ENCODE peak calls at places on chromosomes 5 and 9, in five cellular contexts. U is tibial nerve, R is neuronal stem cell, B is ovary, W is MG63. H is an unnamed sample. For H3K27me3, the result is how much of the 10 kb centered on the place peaks cover.

GRCh38 chr5:31382051-31382878 is 149.6 kb downstream of the DROSHA start:
- DNase-seq in U (no peak), R (peak), B (no peak), W (no peak), H (no peak)

GRCh38 chr9:20623748-20624124 is 1.4 kb upstream of the MLLT3 start:
- DNase-seq in U (no peak), R (peak), B (no peak), W (no peak), H (no peak)

GRCh38 chr9:72006481-72006880 is 53.9 kb downstream of the C9orf57 start:
- DNase-seq in U (no peak), R (no peak), B (no peak), W (peak), H (no peak)

GRCh38 chr5:112870976-112871375 is 9.9 kb downstream of the SRP19 start:
- DNase-seq in U (no peak), R (no peak), B (no peak), W (no peak), H (no peak)

GRCh38 chr9:131282688-131283422 is 6.5 kb upstream of the FAM78A start:
- DNase-seq in U (no peak), R (peak), B (no peak), W (peak), H (peak)

GRCh38 chr5:164364237-164364636 is 858.8 kb downstream of the MAT2B start:
- DNase-seq in U (no peak), R (no peak), B (no peak), W (no peak), H (no peak)

GRCh38 chr9:83714316-83714715 is 6.6 kb upstream of the UBQLN1 start:
- DNase-seq in U (no peak), R (no peak), B (no peak), W (no peak), H (peak)

GRCh38 chr9:79255681-79256080 is 316.1 kb upstream of the TLE4 start:
- DNase-seq in U (no peak), R (no peak), B (no peak), W (no peak), H (no peak)

GRCh38 chr5:67880358-67880810 is 335.2 kb upstream of the PIK3R1 start:
- DNase-seq in U (no peak), R (no peak), B (no peak), W (no peak), H (no peak)

GRCh38 chr5:53260446-53260845 is 150.9 kb upstream of the MOCS2 start:
- DNase-seq in U (no peak), R (no peak), B (no peak), W (no peak), H (no peak)

GRCh38 chr9:129773262-129774048 is 20.6 kb upstream of the PTGES start:
- DNase-seq in U (peak), R (no peak), B (no peak), W (peak), H (peak)

GRCh38 chr5:176792584-176793342 is 17.6 kb upstream of the UNC5A start:
- DNase-seq in U (no peak), R (no peak), B (no peak), W (no peak), H (no peak)

GRCh38 chr5:97094579-97095317 is 47.7 kb downstream of the LIX1 start:
- DNase-seq in U (no peak), R (no peak), B (no peak), W (no peak), H (no peak)

GRCh38 chr9:12648921-12649320 is 44.3 kb upstream of the TYRP1 start:
- DNase-seq in U (no peak), R (no peak), B (no peak), W (no peak), H (no peak)

GRCh38 chr5:169280286-169280685 is 20.7 kb downstream of the SLIT3 start:
- DNase-seq in U (no peak), R (no peak), B (no peak), W (no peak), H (peak)

GRCh38 chr9:86636614-86637013 is 282.4 kb upstream of the TUT7 start:
- DNase-seq in U (no peak), R (no peak), B (no peak), W (no peak), H (no peak)

GRCh38 chr5:17400724-17401508 is 97.1 kb upstream of the TAF11L2 start:
- DNase-seq in U (no peak), R (no peak), B (no peak), W (no peak), H (no peak)

GRCh38 chr5:57302164-57302563 is 128.3 kb downstream of the GPBP1 start:
- DNase-seq in U (no peak), R (no peak), B (no peak), W (peak), H (peak)

GRCh38 chr5:134554319-134555222 is 29.1 kb downstream of the JADE2 start:
- DNase-seq in U (peak), R (no peak), B (peak), W (peak), H (peak)

GRCh38 chr5:147784596-147784995 is 2.1 kb upstream of the JAKMIP2 start:
- DNase-seq in U (no peak), R (no peak), B (no peak), W (no peak), H (no peak)

GRCh38 chr5:78008356-78008967 is 232.3 kb upstream of the TBCA start:
- DNase-seq in U (no peak), R (no peak), B (no peak), W (no peak), H (peak)

GRCh38 chr5:151451626-151452520 is 4.5 kb downstream of the SLC36A1 start:
- DNase-seq in U (no peak), R (no peak), B (no peak), W (peak), H (peak)

GRCh38 chr5:82406200-82406773 is 128.1 kb upstream of the RPS23 start:
- DNase-seq in U (no peak), R (no peak), B (peak), W (no peak), H (peak)

GRCh38 chr5:142783601-142784291 is 13.6 kb downstream of the ARHGAP26 start:
- DNase-seq in U (no peak), R (no peak), B (peak), W (no peak), H (peak)

GRCh38 chr9:5633243-5633642 is 4.3 kb downstream of the RIC1 start:
- DNase-seq in U (no peak), R (no peak), B (no peak), W (no peak), H (peak)

GRCh38 chr5:74465724-74466123 is 174.8 kb downstream of the ENC1 start:
- DNase-seq in U (no peak), R (no peak), B (no peak), W (no peak), H (no peak)

GRCh38 chr5:94304146-94304545 is 314.3 kb downstream of the KIAA0825 start:
- DNase-seq in U (no peak), R (no peak), B (no peak), W (no peak), H (no peak)

GRCh38 chr9:108727580-108728056 is 128.2 kb downstream of the ACTL7B start:
- DNase-seq in U (no peak), R (no peak), B (no peak), W (peak), H (no peak)

GRCh38 chr5:56152437-56152836 is 80.7 kb downstream of the ANKRD55 start:
- DNase-seq in U (no peak), R (no peak), B (no peak), W (no peak), H (no peak)

GRCh38 chr5:81895312-81895711 is 76.5 kb upstream of the ATG10 start:
- DNase-seq in U (no peak), R (no peak), B (no peak), W (no peak), H (no peak)

GRCh38 chr9:21998026-21998425 is 3.4 kb downstream of the CDKN2B-AS1 start:
- DNase-seq in U (no peak), R (no peak), B (no peak), W (no peak), H (no peak)

GRCh38 chr9:22005700-22006605 is 3.2 kb downstream of the CDKN2B start:
- DNase-seq in U (no peak), R (no peak), B (no peak), W (no peak), H (peak)

GRCh38 chr9:21997480-21997879 is 2.9 kb downstream of the CDKN2B-AS1 start:
- DNase-seq in U (no peak), R (no peak), B (no peak), W (no peak), H (no peak)

GRCh38 chr9:22005083-22005699 is 3.9 kb downstream of the CDKN2B start:
- DNase-seq in U (no peak), R (no peak), B (no peak), W (no peak), H (peak)

GRCh38 chr9:22002038-22002437 is 7.1 kb downstream of the CDKN2B start:
- DNase-seq in U (no peak), R (no peak), B (no peak), W (no peak), H (no peak)
- H3K4me3 ChIP-seq in U (no peak), R (no peak), B (no peak), W (no peak), H (no peak)

DNA sequence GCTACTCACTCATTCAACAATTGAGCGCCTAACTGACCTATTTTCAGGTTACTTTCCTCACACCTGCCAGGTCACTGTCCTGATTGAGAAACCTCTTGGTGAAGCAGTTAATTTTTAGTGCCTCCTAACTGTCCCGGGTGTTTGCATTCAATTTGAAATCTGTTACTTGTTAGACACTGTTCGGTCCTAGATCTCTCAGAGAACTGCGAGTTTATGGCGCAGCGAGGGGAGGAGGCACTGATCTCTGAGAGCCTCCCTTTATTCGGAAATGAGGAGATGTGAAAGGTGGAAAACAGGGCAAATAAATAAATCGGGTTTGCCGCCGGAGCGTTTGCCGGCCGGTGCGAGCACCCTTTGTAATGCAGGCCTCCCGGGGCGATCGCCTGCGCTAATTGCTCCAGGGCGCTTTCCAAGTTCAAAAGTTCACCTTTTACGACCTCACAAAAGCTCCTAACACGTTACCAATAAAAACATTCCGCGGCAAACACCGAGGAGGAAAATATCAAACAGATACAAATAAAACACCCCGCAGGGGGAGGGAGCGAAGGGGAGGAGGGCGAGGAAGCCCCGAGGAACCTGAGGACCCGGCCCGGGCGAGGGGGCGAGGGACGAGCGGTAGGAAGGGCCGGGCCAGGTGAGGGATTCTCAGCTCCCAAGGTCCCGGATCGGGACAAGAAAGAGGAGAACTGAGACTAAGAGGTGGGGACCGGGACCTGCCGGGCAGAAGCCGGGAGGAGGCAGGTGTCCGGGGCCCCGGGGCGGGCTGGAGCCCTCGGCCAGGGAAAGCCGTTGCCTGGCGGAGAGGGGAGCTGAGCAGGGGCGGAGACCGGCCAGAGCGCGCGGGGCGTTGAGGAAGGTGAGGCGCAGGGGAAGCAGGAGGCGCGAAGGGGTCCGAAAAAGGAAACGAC is 1.4 kb downstream of the NR6A1 start:
- DNase-seq in U (no peak), R (no peak), B (no peak), W (peak), H (no peak)
- H3K27me3 ChIP-seq in U (under half), R (under half), B (under half), W (under half), H (under half)

DNA sequence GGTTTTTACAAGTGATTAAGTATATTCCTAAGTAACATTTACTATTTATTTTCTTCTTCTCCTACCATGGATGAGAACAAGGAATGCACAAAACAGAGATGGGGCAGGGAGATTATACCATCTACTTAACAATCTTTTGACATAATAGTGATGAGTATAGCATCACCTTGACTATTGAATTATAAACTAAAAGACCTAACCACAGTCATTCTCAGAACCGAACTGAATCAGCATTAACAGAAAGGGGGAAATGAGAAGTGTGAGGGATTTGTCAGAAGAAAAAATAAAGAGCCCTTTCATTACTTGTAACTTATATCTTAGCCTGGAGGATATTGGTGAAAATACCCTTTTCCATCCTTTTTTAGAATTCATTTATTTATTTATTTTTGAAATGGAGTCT is 21.9 kb downstream of the OR2Y1 start:
- DNase-seq in U (no peak), R (no peak), B (no peak), W (no peak), H (no peak)
- H3K4me3 ChIP-seq in U (no peak), R (no peak), B (no peak), W (no peak), H (no peak)

GRCh38 chr9:138120072-138120471 is 242.5 kb downstream of the CACNA1B start:
- DNase-seq in U (no peak), R (no peak), B (no peak), W (no peak), H (no peak)
- H3K27me3 ChIP-seq in U (under half), R (under half), B (under half), W (under half), H (under half)

GRCh38 chr9:27109621-27110020 is 596 bp downstream of the TEK start:
- DNase-seq in U (no peak), R (no peak), B (no peak), W (no peak), H (no peak)

GRCh38 chr9:27108981-27109541 is at the start of gene TEK:
- DNase-seq in U (no peak), R (peak), B (no peak), W (no peak), H (peak)

GRCh38 chr9:27107241-27107640 is 1.8 kb upstream of the TEK start:
- DNase-seq in U (no peak), R (no peak), B (no peak), W (no peak), H (no peak)

GRCh38 chr9:27112235-27112634 is 3.2 kb downstream of the TEK start:
- DNase-seq in U (no peak), R (no peak), B (no peak), W (no peak), H (no peak)

DNA sequence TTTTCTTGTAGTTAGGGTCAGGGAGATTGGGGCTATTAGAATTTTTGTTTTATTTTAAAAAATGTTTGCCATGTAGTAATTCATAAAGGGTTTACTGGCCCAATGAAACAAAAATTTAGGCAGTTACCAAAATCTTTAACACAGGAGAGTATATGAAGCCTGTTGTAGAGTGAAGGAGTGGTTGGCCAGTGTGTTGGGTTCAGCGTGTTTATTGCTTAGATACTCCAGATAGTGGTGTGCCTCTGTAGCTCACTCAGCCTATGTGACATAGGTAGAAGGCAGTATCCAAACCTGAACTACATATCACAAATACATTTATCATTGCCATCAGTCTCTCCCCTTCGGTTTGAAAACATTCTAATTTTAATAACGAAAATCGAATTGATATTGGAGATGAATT is 1.2 kb downstream of the TEK start:
- DNase-seq in U (no peak), R (no peak), B (no peak), W (no peak), H (no peak)
- H3K4me3 ChIP-seq in U (no peak), R (no peak), B (no peak), W (no peak), H (no peak)

DNA sequence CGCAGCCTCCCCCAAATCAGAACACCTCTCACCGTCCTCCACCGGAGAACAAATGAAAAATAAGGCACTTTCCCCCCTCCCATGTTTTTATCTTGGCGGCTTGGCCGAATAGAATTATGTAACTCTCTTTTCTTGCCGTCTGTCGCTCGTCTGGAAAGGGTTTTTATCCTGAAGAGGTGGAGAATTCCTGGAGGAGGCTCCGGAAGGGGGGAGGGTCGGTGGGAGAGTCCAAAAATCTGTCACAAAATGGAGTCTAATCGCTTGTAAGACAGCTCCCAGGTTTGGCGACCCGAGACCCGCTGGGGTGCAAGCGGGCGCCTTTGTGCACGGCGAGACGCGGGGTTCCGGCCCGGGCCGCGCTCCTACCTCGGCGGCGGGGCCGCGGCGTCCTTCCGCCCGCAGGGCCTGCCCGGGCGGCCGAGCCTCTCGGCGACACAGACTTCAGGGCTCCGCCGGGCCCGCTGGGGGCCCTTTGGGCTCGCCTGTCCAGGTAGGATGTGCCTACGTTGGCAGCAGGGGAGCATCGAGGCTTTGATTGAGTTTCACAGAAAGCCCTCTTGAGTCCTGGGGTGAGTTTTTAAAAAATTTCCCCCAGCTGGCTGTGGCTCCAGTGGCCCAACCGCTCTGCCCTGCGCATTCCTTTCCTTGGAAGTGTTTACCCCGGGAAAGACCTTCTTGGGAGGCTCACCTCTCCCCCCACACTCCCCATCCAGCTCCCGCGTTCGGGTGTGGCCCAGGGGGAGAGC is 5.0 kb downstream of the LMX1B start:
- DNase-seq in U (no peak), R (no peak), B (no peak), W (no peak), H (no peak)
- H3K27me3 ChIP-seq in U (under half), R (half or more), B (under half), W (under half), H (half or more)

GRCh38 chr5:37323607-37324006 is 47.3 kb downstream of the NUP155 start:
- DNase-seq in U (no peak), R (no peak), B (no peak), W (no peak), H (no peak)

GRCh38 chr5:37326536-37326935 is 44.4 kb downstream of the NUP155 start:
- DNase-seq in U (no peak), R (no peak), B (no peak), W (no peak), H (no peak)
- H3K4me3 ChIP-seq in U (no peak), R (no peak), B (no peak), W (no peak), H (no peak)

GRCh38 chr5:88659529-88660325 is 223.3 kb downstream of the MEF2C start:
- DNase-seq in U (no peak), R (peak), B (no peak), W (no peak), H (no peak)

GRCh38 chr5:88660326-88660946 is 222.5 kb downstream of the MEF2C start:
- DNase-seq in U (no peak), R (no peak), B (no peak), W (peak), H (peak)

GRCh38 chr5:88658005-88658404 is 225.0 kb downstream of the MEF2C start:
- DNase-seq in U (no peak), R (no peak), B (no peak), W (no peak), H (no peak)

GRCh38 chr5:88656196-88656935 is 226.6 kb downstream of the MEF2C start:
- DNase-seq in U (no peak), R (no peak), B (no peak), W (no peak), H (no peak)

DNA sequence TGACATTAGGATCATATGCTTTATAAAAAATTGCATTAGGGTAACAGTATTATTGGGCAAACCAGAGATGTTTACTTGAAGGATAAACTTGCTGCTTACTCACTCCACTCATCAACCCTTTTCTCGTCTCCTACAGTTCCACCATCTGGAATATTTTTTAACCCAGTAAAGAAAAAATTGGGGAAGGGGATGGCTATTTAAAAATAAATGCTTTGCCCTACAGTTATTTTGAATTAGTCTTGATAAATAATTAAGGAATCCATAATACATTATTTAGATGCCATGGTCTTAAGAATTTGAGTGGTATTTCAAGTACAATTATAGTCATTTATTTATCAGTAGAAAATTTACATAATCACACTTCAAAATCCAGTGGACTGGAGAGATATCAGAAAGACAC is 225.8 kb downstream of the MEF2C start:
- DNase-seq in U (no peak), R (no peak), B (no peak), W (no peak), H (no peak)
- H3K27me3 ChIP-seq in U (under half), R (under half), B (under half), W (under half), H (under half)

DNA sequence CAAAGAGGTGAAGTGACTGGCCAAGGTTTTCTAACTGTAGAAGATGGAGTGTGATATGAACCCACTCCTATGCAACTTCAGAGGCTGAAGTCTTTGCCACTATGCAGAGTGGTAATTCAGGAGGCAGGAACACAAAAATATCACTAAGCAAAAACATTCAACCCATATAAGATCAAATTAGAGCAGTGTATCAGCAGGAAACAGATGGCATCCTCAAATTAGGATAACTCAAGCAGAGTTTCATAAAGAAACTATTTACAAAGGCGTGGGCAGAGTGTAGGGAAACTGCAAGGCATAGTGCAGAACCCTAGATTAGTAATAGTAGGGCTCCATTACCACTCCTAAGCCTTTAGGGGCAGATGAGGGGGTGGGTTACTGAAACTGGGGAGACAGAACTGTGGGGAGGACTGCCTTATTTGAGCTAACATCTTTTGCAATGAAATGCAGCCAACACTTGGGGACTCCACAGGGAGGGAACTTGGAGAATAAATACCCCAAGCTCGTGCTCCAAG is 72.2 kb downstream of the PTTG1 start:
- DNase-seq in U (no peak), R (no peak), B (no peak), W (no peak), H (no peak)
- H3K4me3 ChIP-seq in U (no peak), R (no peak), B (no peak), W (no peak), H (no peak)

H was measured in fibroblast of lung.